ENCODE peak calls at places on chromosomes 1 and 21, in four cellular contexts. Z is pancreas; I is CD8-positive, alpha-beta T cell; J is mammary epithelial cell. L is an unnamed sample.

GRCh38 chr1:6292134-6292533 is 31.2 kb upstream of the GPR153 start:
- DNase-seq in Z (no peak), I (no peak), J (no peak), L (no peak)

GRCh38 chr1:100536031-100536430 is 1.9 kb upstream of the GPR88 start:
- DNase-seq in Z (no peak), I (no peak), J (no peak), L (no peak)

GRCh38 chr1:174068000-174068399 is 45.8 kb upstream of the RC3H1 start:
- DNase-seq in Z (no peak), I (no peak), J (peak; percentile 73), L (no peak)

GRCh38 chr1:160374291-160374690 is 7.4 kb downstream of the NHLH1 start:
- DNase-seq in Z (no peak), I (no peak), J (no peak), L (no peak)

GRCh38 chr1:66343569-66344325 is 190.2 kb upstream of the SGIP1 start:
- DNase-seq in Z (no peak), I (no peak), J (no peak), L (no peak)

GRCh38 chr1:243343970-243344749 is 88.3 kb downstream of the SDCCAG8 start:
- DNase-seq in Z (no peak), I (no peak), J (peak; percentile 37), L (peak; percentile 7)

GRCh38 chr21:19420607-19421006 is 1017.0 kb upstream of the TMPRSS15 start:
- DNase-seq in Z (no peak), I (no peak), J (no peak), L (no peak)

GRCh38 chr1:24051206-24051945 is 60.6 kb downstream of the MYOM3 start:
- DNase-seq in Z (no peak), I (no peak), J (no peak), L (no peak)

GRCh38 chr1:213060836-213061235 is 9.8 kb downstream of the RPS6KC1 start:
- DNase-seq in Z (no peak), I (no peak), J (no peak), L (no peak)

GRCh38 chr1:170929835-170930554 is 5.3 kb upstream of the MROH9 start:
- DNase-seq in Z (no peak), I (no peak), J (peak; percentile 54), L (peak; percentile 32)

GRCh38 chr1:234713859-234714258 is 103.9 kb upstream of the IRF2BP2 start:
- DNase-seq in Z (peak; percentile 8), I (no peak), J (no peak), L (no peak)

GRCh38 chr1:202063093-202063492 is 52.7 kb downstream of the ELF3 start:
- DNase-seq in Z (no peak), I (no peak), J (no peak), L (no peak)

GRCh38 chr1:84698151-84698651 is 7.9 kb upstream of the SSX2IP start:
- DNase-seq in Z (no peak), I (no peak), J (peak; percentile 37), L (no peak)

GRCh38 chr1:202968895-202969295 is 1.8 kb upstream of the CYB5R1 start:
- DNase-seq in Z (peak; percentile 56), I (no peak), J (peak; percentile 48), L (peak; percentile 65)

GRCh38 chr1:230031131-230031530 is 35.9 kb upstream of the GALNT2 start:
- DNase-seq in Z (no peak), I (no peak), J (peak; percentile 68), L (no peak)

GRCh38 chr1:172277277-172277676 is 143.2 kb upstream of the C1orf105 start:
- DNase-seq in Z (no peak), I (no peak), J (no peak), L (no peak)

GRCh38 chr1:195376190-195376589 is 1232.0 kb downstream of the KCNT2 start:
- DNase-seq in Z (no peak), I (no peak), J (peak; percentile 9), L (no peak)

GRCh38 chr1:235011064-235011598 is 117.5 kb downstream of the TOMM20 start:
- DNase-seq in Z (no peak), I (no peak), J (no peak), L (no peak)

GRCh38 chr1:241551759-241552638 is 19.8 kb downstream of the KMO start:
- DNase-seq in Z (peak; percentile 48), I (peak; percentile 6), J (no peak), L (peak; percentile 41)

GRCh38 chr1:59391216-59392179 is 94.6 kb downstream of the FGGY start:
- DNase-seq in Z (no peak), I (no peak), J (no peak), L (no peak)

GRCh38 chr1:63704443-63704842 is 69.4 kb upstream of the ROR1 start:
- DNase-seq in Z (peak; percentile 36), I (no peak), J (peak; percentile 45), L (no peak)

GRCh38 chr1:71307451-71307850 is 226.6 kb upstream of the ZRANB2 start:
- DNase-seq in Z (no peak), I (no peak), J (peak; percentile 24), L (peak; percentile 18)

GRCh38 chr1:103106426-103107321 is 1.6 kb downstream of the COL11A1 start:
- DNase-seq in Z (peak; percentile 27), I (no peak), J (peak; percentile 36), L (peak; percentile 12)

GRCh38 chr21:31236528-31236927 is 107.5 kb downstream of the TIAM1 start:
- DNase-seq in Z (no peak), I (no peak), J (peak; percentile 75), L (no peak)

GRCh38 chr1:25549273-25550154 is 6.1 kb downstream of the LDLRAP1 start:
- DNase-seq in Z (no peak), I (peak; percentile 70), J (peak; percentile 77), L (peak; percentile 89)

GRCh38 chr1:241447056-241447649 is 72.4 kb downstream of the FH start:
- DNase-seq in Z (no peak), I (no peak), J (no peak), L (no peak)

GRCh38 chr1:55214903-55215193 is 316 bp downstream of the USP24 start:
- DNase-seq in Z (peak; percentile 43), I (no peak), J (no peak), L (peak; percentile 41)

DNA sequence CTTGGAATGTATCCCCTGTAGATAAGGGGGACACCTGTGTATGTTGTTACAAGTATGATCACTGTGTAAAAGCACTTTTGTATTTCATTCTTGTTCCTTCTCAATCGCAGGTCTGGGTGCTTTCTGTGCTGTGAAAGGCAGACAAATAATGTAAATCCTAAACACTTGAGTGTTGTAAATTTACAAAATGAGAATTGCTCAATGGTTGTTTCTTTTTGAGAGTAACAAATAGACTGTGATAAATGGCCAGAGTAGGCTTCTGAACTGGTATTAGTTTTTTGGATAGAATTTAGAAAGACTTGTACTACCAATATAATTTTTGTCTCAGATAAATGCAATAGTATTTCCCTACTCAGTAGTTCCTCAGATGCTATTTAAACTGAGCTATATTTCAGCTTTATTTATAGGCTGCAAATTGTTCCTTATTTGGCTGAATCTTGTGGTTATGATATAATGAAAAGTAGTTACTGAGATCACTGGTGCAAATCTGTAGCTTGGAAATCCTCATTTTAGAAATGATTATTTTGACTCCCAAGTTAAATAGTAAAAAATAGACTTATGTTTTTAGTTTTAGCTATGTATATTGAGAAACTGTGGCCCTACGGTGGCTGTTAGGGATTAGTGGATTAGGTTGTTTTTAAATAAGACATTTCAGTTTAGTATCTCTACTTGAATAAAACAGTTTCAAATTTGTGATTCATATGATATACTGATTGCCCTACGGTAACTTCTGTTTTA is 9.2 kb downstream of the BACH1 start:
- DNase-seq in Z (no peak), I (no peak), J (no peak), L (no peak)
- H3K36me3 ChIP-seq in Z (no peaks in the 10 kb centered on the region), I (no peaks in the 10 kb centered on the region), J (no peaks in the 10 kb centered on the region), L (no peaks in the 10 kb centered on the region)

GRCh38 chr1:79592707-79593106 is 586.2 kb upstream of the ADGRL4 start:
- DNase-seq in Z (no peak), I (no peak), J (no peak), L (no peak)

GRCh38 chr1:79599257-79599656 is 592.7 kb upstream of the ADGRL4 start:
- DNase-seq in Z (no peak), I (no peak), J (no peak), L (no peak)

GRCh38 chr1:79588719-79589118 is 582.2 kb upstream of the ADGRL4 start:
- DNase-seq in Z (no peak), I (no peak), J (no peak), L (no peak)

GRCh38 chr1:79594121-79594698 is 587.7 kb upstream of the ADGRL4 start:
- DNase-seq in Z (no peak), I (no peak), J (no peak), L (no peak)
- H3K36me3 ChIP-seq in Z (no peaks in the 10 kb centered on the region), I (no peaks in the 10 kb centered on the region), J (no peaks in the 10 kb centered on the region), L (no peaks in the 10 kb centered on the region)

GRCh38 chr1:108706643-108707042 is 6.1 kb upstream of the FNDC7 start:
- DNase-seq in Z (no peak), I (no peak), J (no peak), L (no peak)

GRCh38 chr1:108699375-108700332 is 7.5 kb downstream of the PRPF38B start:
- DNase-seq in Z (no peak), I (no peak), J (no peak), L (no peak)

GRCh38 chr1:108703939-108704338 is 8.8 kb upstream of the FNDC7 start:
- DNase-seq in Z (no peak), I (no peak), J (peak; percentile 24), L (no peak)

GRCh38 chr1:108704501-108704900 is 8.2 kb upstream of the FNDC7 start:
- DNase-seq in Z (no peak), I (no peak), J (peak; percentile 76), L (no peak)

GRCh38 chr1:108701176-108701849 is 9.2 kb downstream of the PRPF38B start:
- DNase-seq in Z (no peak), I (no peak), J (no peak), L (no peak)
- H3K36me3 ChIP-seq in Z (peaks cover 44% of the 10 kb centered on the region), I (peaks cover 31% of the 10 kb centered on the region), J (peaks cover 40% of the 10 kb centered on the region), L (peaks cover 7% of the 10 kb centered on the region)

GRCh38 chr1:77950873-77951272 is 28.0 kb downstream of the FUBP1 start:
- DNase-seq in Z (no peak), I (no peak), J (no peak), L (no peak)
- H3K36me3 ChIP-seq in Z (peaks cover 59% of the 10 kb centered on the region), I (peaks cover 64% of the 10 kb centered on the region), J (peaks cover 58% of the 10 kb centered on the region), L (peaks cover 8% of the 10 kb centered on the region)

DNA sequence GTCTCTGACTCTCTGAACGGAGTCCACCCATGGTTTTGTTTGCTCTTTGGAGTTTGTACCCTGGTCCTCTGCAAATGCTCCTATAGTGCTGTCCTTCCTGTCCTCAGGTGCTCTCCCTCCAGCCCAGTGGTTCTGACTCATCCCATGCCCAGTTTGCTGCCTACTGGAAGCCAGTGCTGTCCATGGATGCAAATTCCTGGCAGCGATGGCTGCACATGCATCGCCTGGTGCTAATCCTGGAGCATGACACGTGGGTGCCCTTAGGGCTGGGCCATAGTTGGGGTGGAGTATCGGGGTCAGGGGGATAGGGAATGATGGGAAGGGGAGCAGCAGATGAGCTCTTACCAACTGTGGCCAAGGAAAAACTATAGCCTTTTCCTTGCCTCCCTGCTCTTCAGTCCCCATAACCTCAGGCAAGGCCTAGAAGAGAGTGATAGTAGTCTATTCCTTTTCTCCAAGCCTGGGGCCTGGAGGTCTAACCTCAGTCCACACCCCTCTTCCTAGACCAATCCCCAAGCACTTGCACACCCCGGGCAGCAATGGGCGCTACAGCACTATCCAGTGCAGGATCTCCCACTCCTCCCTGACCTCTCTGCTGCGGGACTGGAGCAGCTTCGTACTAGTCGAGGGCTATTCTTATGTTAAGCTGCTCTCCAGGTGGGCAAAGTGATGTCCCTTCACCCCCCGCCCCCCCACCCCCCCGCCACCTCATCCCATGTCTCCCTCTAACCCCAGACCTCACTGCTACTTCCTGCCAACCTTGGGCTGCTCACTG is 31.6 kb downstream of the HYI start:
- DNase-seq in Z (no peak), I (no peak), J (no peak), L (no peak)
- H3K36me3 ChIP-seq in Z (peaks cover 74% of the 10 kb centered on the region), I (peaks cover 68% of the 10 kb centered on the region), J (peaks cover 23% of the 10 kb centered on the region), L (peaks cover 20% of the 10 kb centered on the region)

DNA sequence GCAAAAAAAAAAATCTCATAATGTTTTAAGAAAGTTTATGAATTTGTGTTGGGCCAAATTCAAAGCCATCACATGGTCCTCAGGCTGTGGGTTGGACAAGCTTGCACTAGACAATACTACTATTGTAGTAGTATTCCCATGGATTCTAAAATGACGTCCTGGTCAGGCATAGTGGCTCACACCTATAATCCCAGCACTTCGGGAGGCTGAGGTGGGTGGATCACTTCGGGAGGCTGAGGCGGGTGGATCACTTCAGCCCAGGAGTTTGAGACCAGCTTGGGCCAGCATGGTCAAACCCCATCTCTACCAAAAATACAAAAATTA is 9.8 kb downstream of the UBR4 start:
- DNase-seq in Z (no peak), I (no peak), J (peak; percentile 18), L (no peak)
- H3K36me3 ChIP-seq in Z (peaks cover 46% of the 10 kb centered on the region), I (peaks cover 42% of the 10 kb centered on the region), J (peaks cover 25% of the 10 kb centered on the region), L (peaks cover 20% of the 10 kb centered on the region)

L was measured in mucosa of descending colon.